ENCODE peak calls at places on chromosomes 1 and 21, in eight cellular contexts. F is Panc1, Y is prostate gland, H is GM23338, X is stomach, P is GM12891, V is suprapubic skin, Z is breast epithelium. B is an unnamed sample.

GRCh38 chr1:202600432-202601041 is 109.7 kb downstream of the SYT2 start:
- DNase-seq in F (no peak), Y (no peak), H (no peak), X (no peak), P (no peak), V (no peak), Z (no peak), B (no peak)

GRCh38 chr1:185193756-185194155 is 36.8 kb downstream of the SWT1 start:
- DNase-seq in F (no peak), Y (no peak), H (no peak), X (no peak), P (no peak), V (no peak), Z (no peak), B (no peak)

GRCh38 chr1:111219466-111220286 is 7.8 kb upstream of the CHI3L2 start:
- DNase-seq in F (no peak), Y (no peak), H (no peak), X (no peak), P (no peak), V (no peak), Z (no peak), B (peak)

GRCh38 chr1:161784963-161785362 is 18.8 kb downstream of the ATF6 start:
- DNase-seq in F (no peak), Y (no peak), H (no peak), X (no peak), P (no peak), V (no peak), Z (no peak), B (no peak)

GRCh38 chr1:47478090-47478489 is 40.2 kb downstream of the FOXD2 start:
- DNase-seq in F (no peak), Y (peak), H (no peak), X (peak), P (no peak), V (peak), Z (peak), B (peak)

GRCh38 chr1:4173731-4174130 is 273.7 kb upstream of the C1orf174 start:
- DNase-seq in F (no peak), Y (no peak), H (no peak), X (no peak), P (no peak), V (peak), Z (no peak), B (no peak)

GRCh38 chr21:46597031-46597430 is 7.9 kb downstream of the S100B start:
- DNase-seq in F (no peak), Y (no peak), H (no peak), X (no peak), P (no peak), V (no peak), Z (no peak), B (no peak)

GRCh38 chr1:160129966-160130365 is 14.4 kb downstream of the ATP1A2 start:
- DNase-seq in F (no peak), Y (no peak), H (no peak), X (no peak), P (no peak), V (no peak), Z (no peak), B (no peak)

GRCh38 chr1:165899461-165899941 is 72.1 kb downstream of the UCK2 start:
- DNase-seq in F (no peak), Y (no peak), H (no peak), X (peak), P (no peak), V (no peak), Z (no peak), B (no peak)

GRCh38 chr1:30740952-30741894 is 16.4 kb downstream of the LAPTM5 start:
- DNase-seq in F (no peak), Y (no peak), H (no peak), X (no peak), P (no peak), V (no peak), Z (no peak), B (no peak)

GRCh38 chr1:37734629-37735591 is 30.0 kb downstream of the EPHA10 start:
- DNase-seq in F (no peak), Y (no peak), H (peak), X (no peak), P (no peak), V (no peak), Z (no peak), B (peak)

GRCh38 chr1:77825356-77825709 is 45.9 kb downstream of the MIGA1 start:
- DNase-seq in F (peak), Y (peak), H (peak), X (peak), P (no peak), V (no peak), Z (no peak), B (peak)

GRCh38 chr1:31779687-31780086 is 15.5 kb upstream of the ADGRB2 start:
- DNase-seq in F (no peak), Y (no peak), H (no peak), X (no peak), P (no peak), V (no peak), Z (no peak), B (no peak)

GRCh38 chr1:3186526-3186921 is 117.5 kb downstream of the PRDM16 start:
- DNase-seq in F (no peak), Y (peak), H (peak), X (peak), P (no peak), V (no peak), Z (peak), B (peak)

GRCh38 chr1:167627865-167628641 is 2.0 kb upstream of the RCSD1 start:
- DNase-seq in F (no peak), Y (no peak), H (no peak), X (peak), P (peak), V (no peak), Z (no peak), B (peak)

GRCh38 chr1:10965621-10966226 is 46.7 kb upstream of the TARDBP start:
- DNase-seq in F (no peak), Y (no peak), H (no peak), X (peak), P (no peak), V (no peak), Z (no peak), B (peak)

GRCh38 chr1:202204065-202204464 is 10.5 kb downstream of the LGR6 start:
- DNase-seq in F (no peak), Y (no peak), H (peak), X (no peak), P (no peak), V (no peak), Z (no peak), B (no peak)

GRCh38 chr1:168320805-168321577 is 40.3 kb downstream of the TBX19 start:
- DNase-seq in F (no peak), Y (no peak), H (no peak), X (no peak), P (no peak), V (no peak), Z (no peak), B (no peak)

GRCh38 chr1:158117854-158118691 is 62.6 kb upstream of the CD1D start:
- DNase-seq in F (no peak), Y (peak), H (peak), X (peak), P (peak), V (no peak), Z (no peak), B (peak)

GRCh38 chr1:230465701-230466100 is 39.6 kb upstream of the PGBD5 start:
- DNase-seq in F (no peak), Y (no peak), H (no peak), X (no peak), P (no peak), V (no peak), Z (no peak), B (no peak)

GRCh38 chr1:174262747-174263241 is 103.5 kb downstream of the RABGAP1L start:
- DNase-seq in F (peak), Y (peak), H (peak), X (no peak), P (no peak), V (no peak), Z (no peak), B (no peak)

GRCh38 chr1:193443886-193444285 is 257.5 kb upstream of the B3GALT2 start:
- DNase-seq in F (no peak), Y (no peak), H (no peak), X (no peak), P (no peak), V (no peak), Z (no peak), B (no peak)
- TF ChIP-seq POLR2AphosphoS5 in F (no peak), Y (no peak), H (no peak), X (no peak), P (no peak), V (no peak), Z (no peak), B (no peak)

DNA sequence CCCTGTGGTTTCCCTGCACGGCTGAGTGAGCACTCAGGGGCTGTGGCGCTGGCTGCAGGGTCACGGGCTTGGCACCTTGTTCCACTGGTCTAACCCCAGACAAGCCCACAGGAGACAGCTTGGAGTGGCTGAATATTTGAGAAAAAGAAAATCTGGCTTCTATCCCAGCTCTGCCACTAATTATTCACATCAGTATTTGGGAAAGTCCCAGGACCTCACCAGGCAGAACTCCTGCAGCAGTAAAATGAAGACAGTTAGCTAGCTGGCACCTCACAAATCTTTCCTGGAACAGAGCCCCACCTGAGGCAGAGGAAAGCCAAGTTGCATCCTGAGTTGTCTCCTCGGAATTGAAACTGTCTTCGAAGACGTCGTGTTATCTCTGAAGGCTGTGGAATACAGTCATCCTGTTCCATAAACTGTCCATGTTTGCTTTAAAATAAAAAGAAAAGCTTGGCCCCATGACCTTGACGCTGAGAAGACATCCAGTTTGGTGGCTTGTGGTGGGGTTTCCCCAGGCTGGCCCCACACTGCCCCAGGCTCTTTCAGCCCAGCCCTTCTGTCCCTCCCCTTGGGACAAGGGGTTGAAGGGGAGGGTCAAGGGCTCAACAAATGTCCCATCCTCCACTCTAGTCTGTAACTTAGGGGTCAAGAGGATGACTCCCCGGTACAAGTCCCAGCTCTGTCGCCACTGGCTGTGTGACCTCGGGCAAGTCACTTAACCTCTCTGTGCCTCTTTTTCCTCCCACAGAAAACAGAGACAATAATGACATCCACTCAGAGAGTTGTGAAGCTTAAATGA is 93.8 kb upstream of the TMPRSS2 start:
- DNase-seq in F (no peak), Y (peak), H (no peak), X (peak), P (no peak), V (peak), Z (peak), B (no peak)
- TF ChIP-seq POLR2AphosphoS5 in F (no peak), Y (peak), H (no peak), X (no peak), P (no peak), V (no peak), Z (no peak), B (no peak)

GRCh38 chr1:107724648-107725047 is 240.3 kb downstream of the VAV3 start:
- DNase-seq in F (no peak), Y (peak), H (no peak), X (no peak), P (no peak), V (no peak), Z (no peak), B (no peak)
- TF ChIP-seq POLR2AphosphoS5 in F (no peak), Y (peak), H (no peak), X (no peak), P (no peak), V (no peak), Z (no peak), B (no peak)

DNA sequence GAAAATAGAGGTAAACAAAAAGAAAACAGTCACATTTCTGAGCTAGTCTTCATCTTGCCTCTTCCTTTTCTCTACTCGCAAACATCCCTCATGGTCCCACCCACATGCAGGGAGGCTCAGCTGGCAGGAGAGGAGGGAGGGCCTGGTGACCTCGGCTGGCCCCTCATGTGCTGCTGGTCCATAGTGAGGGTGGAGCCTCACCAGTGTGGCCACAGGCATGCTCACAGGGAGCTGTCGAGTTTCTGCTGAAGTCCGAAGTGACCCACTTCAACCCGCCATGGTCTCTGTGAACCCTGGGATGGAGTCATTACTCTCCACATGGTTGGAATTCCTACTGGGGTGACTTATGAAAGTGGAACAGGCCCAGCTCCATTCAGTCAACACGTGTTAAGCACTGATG is 253.4 kb downstream of the RHOU start:
- DNase-seq in F (no peak), Y (no peak), H (no peak), X (no peak), P (no peak), V (no peak), Z (no peak), B (no peak)
- TF ChIP-seq POLR2AphosphoS5 in F (no peak), Y (no peak), H (no peak), X (no peak), P (no peak), V (no peak), Z (no peak), B (no peak)

GRCh38 chr1:225868631-225869330 is 13.4 kb downstream of the TMEM63A start:
- DNase-seq in F (no peak), Y (no peak), H (no peak), X (no peak), P (no peak), V (no peak), Z (no peak), B (no peak)

GRCh38 chr1:225871374-225872074 is 10.7 kb downstream of the TMEM63A start:
- DNase-seq in F (peak), Y (no peak), H (peak), X (no peak), P (no peak), V (no peak), Z (no peak), B (no peak)

GRCh38 chr1:225872075-225872430 is 10.1 kb downstream of the TMEM63A start:
- DNase-seq in F (no peak), Y (no peak), H (no peak), X (no peak), P (no peak), V (no peak), Z (no peak), B (no peak)

GRCh38 chr1:225873281-225873850 is 8.8 kb downstream of the TMEM63A start:
- DNase-seq in F (no peak), Y (no peak), H (no peak), X (no peak), P (no peak), V (no peak), Z (no peak), B (no peak)

GRCh38 chr1:225870883-225871282 is 11.3 kb downstream of the TMEM63A start:
- DNase-seq in F (no peak), Y (no peak), H (no peak), X (no peak), P (no peak), V (no peak), Z (no peak), B (no peak)
- TF ChIP-seq POLR2AphosphoS5 in F (no peak), Y (no peak), H (no peak), X (no peak), P (no peak), V (no peak), Z (no peak), B (no peak)

DNA sequence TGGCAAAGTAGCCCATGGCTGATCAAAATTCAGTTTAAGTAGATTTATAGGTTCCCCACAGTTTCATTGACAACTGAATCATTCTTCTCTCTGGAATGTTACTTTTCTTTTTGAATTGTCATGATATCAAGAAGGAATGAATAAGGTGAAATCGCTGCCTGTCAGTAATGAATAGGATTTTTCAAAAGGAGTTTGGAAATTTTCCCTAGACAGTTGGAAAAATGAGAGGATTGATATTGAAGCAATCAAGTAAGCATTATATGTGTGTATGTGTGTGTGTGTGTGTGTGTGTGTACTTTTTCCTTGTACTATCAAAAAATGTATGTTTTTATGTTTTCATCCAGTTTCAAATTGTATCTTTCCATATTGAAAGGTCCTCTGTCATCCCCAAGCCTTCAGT is 479.5 kb downstream of the MRPL39 start:
- DNase-seq in F (no peak), Y (no peak), H (no peak), X (no peak), P (no peak), V (no peak), Z (no peak), B (no peak)
- TF ChIP-seq POLR2AphosphoS5 in F (no peak), Y (no peak), H (no peak), X (no peak), P (no peak), V (no peak), Z (no peak), B (no peak)

GRCh38 chr1:62962794-62963776 is 179.2 kb downstream of the ATG4C start:
- DNase-seq in F (peak), Y (peak), H (peak), X (peak), P (peak), V (no peak), Z (no peak), B (peak)

GRCh38 chr1:62967031-62967430 is 183.1 kb downstream of the ATG4C start:
- DNase-seq in F (no peak), Y (no peak), H (no peak), X (no peak), P (no peak), V (no peak), Z (no peak), B (no peak)

GRCh38 chr1:62964141-62964540 is 180.2 kb downstream of the ATG4C start:
- DNase-seq in F (no peak), Y (no peak), H (no peak), X (no peak), P (no peak), V (no peak), Z (no peak), B (no peak)

GRCh38 chr1:62962014-62962793 is 178.3 kb downstream of the ATG4C start:
- DNase-seq in F (no peak), Y (no peak), H (peak), X (no peak), P (no peak), V (no peak), Z (no peak), B (no peak)
- TF ChIP-seq POLR2AphosphoS5 in F (no peak), Y (no peak), H (no peak), X (no peak), P (no peak), V (no peak), Z (no peak), B (no peak)

DNA sequence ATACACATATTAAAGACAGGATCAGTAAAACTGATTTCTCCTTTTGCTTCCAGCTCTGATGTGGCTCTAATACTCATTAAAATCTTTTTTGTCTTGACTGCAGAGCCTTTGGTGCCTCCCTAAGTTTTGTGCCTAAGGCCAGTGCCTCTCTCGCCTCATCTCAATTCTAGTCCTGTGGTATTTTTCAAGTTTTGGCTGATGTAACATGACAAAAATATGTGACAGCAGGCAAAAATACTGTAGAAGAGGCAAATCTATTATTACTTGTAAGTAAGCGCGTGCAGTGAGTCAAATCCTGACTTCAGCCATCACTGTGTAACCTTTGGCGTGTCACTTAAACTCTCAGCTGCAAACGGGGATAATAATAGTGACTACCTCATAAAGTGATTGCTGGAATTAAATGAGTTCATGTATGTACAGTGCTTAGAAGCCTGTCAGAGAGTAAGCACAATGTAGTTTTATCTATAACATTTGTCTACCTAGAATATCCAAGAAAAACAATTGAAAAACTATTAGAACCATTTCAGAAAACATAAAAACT is 74.0 kb downstream of the MAB21L3 start:
- DNase-seq in F (no peak), Y (no peak), H (no peak), X (no peak), P (no peak), V (no peak), Z (no peak), B (no peak)
- TF ChIP-seq POLR2AphosphoS5 in F (no peak), Y (no peak), H (no peak), X (no peak), P (no peak), V (no peak), Z (no peak), B (no peak)

DNA sequence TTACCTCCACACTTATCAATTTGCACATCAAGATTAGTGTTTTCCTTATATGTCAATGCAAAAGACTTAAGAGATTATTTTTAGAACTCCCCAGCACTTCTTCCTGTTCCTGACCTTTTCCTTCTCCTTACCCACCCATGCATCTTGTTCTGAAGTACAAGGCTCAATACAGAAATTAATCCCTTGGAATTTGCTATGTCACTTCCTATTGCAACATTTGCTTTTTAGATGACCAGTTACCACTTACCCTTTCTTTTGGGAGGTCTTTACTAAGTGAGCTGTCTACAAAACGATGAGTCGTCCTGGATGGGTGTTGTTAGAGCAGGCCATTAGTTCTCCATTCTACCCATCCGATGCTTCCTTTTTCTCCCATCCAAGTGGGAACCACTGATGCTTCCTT is 221.2 kb downstream of the FMN2 start:
- DNase-seq in F (no peak), Y (no peak), H (no peak), X (no peak), P (no peak), V (no peak), Z (no peak), B (no peak)
- TF ChIP-seq POLR2AphosphoS5 in F (no peak), Y (no peak), H (no peak), X (no peak), P (no peak), V (no peak), Z (no peak), B (no peak)

GRCh38 chr1:27011058-27011764 is 1.4 kb downstream of the TENT5B start:
- DNase-seq in F (no peak), Y (peak), H (peak), X (peak), P (no peak), V (no peak), Z (peak), B (peak)
- TF ChIP-seq POLR2AphosphoS5 in F (no peak), Y (peak), H (peak), X (no peak), P (no peak), V (no peak), Z (peak), B (no peak)